ENCODE peak calls at places on chromosome 20, in seven cellular contexts. G is A549, Q is heart left ventricle, A is prostate gland, C is Peyer's patch, E is transverse colon, X is breast epithelium. I is an unnamed sample.

GRCh38 chr20:16005612-16006493 is 567.4 kb downstream of the KIF16B start:
- DNase-seq in G (no peak), X (no peak), A (no peak), C (no peak), E (no peak), Q (no peak), I (no peak)

GRCh38 chr20:2760381-2761305 is 39.8 kb downstream of the CPXM1 start:
- DNase-seq in X (no peak), A (no peak), E (no peak), G (no peak), Q (no peak), C (peak; percentile 39), I (no peak)

GRCh38 chr20:13158339-13158738 is 62.7 kb upstream of the ISM1 start:
- DNase-seq in X (no peak), Q (no peak), C (no peak), E (no peak), G (no peak), A (peak; percentile 27), I (no peak)

GRCh38 chr20:53914861-53915458 is 155.4 kb downstream of the BCAS1 start:
- DNase-seq in E (no peak), G (no peak), A (no peak), X (no peak), C (peak; percentile 39), Q (no peak), I (no peak)

GRCh38 chr20:7841291-7841966 is 98.8 kb downstream of the HAO1 start:
- DNase-seq in Q (no peak), G (peak; percentile 70), X (no peak), A (no peak), C (no peak), E (no peak), I (no peak)

GRCh38 chr20:3194617-3195280 is 9.7 kb downstream of the DDRGK1 start:
- DNase-seq in C (no peak), X (no peak), E (no peak), G (no peak), Q (no peak), A (no peak), I (no peak)

GRCh38 chr20:10065154-10065833 is 30.5 kb downstream of the ANKEF1 start:
- DNase-seq in E (no peak), X (no peak), G (no peak), A (no peak), Q (no peak), C (no peak), I (no peak)

GRCh38 chr20:2093883-2094282 is 7.7 kb upstream of the STK35 start:
- DNase-seq in G (no peak), C (no peak), A (no peak), E (no peak), X (no peak), Q (no peak), I (no peak)

GRCh38 chr20:37518606-37519507 is 2.2 kb upstream of the NNAT start:
- DNase-seq in Q (peak; percentile 36), E (peak; percentile 30), X (no peak), A (peak; percentile 74), G (no peak), C (no peak), I (no peak)

GRCh38 chr20:4169360-4170214 is 154.2 kb upstream of the RNF24 start:
- DNase-seq in X (no peak), A (no peak), Q (no peak), G (no peak), C (no peak), E (no peak), I (no peak)

GRCh38 chr20:59588236-59588855 is 16.0 kb upstream of the PHACTR3 start:
- DNase-seq in E (no peak), G (no peak), C (no peak), A (no peak), X (no peak), Q (no peak), I (peak; percentile 23)

GRCh38 chr20:46568570-46569129 is 18.2 kb upstream of the OCSTAMP start:
- DNase-seq in Q (peak; percentile 89), E (peak; percentile 69), C (peak; percentile 64), X (peak; percentile 74), G (no peak), A (peak; percentile 87), I (peak; percentile 94)

GRCh38 chr20:20083796-20084195 is 31.5 kb downstream of the CFAP61 start:
- DNase-seq in A (no peak), X (no peak), G (peak; percentile 39), E (no peak), C (no peak), Q (no peak), I (no peak)

GRCh38 chr20:46350986-46351267 is 42.6 kb upstream of the CDH22 start:
- DNase-seq in X (no peak), C (no peak), G (no peak), A (no peak), Q (no peak), E (no peak), I (no peak)

GRCh38 chr20:2385496-2385895 is 4.8 kb downstream of the TGM6 start:
- DNase-seq in G (no peak), C (no peak), E (no peak), X (no peak), Q (no peak), A (no peak), I (no peak)

GRCh38 chr20:57335392-57335791 is 5.8 kb downstream of the SPO11 start:
- DNase-seq in G (peak; percentile 27), Q (no peak), X (no peak), A (no peak), C (no peak), E (no peak), I (no peak)

GRCh38 chr20:46713957-46714834 is 4.7 kb downstream of the SLC2A10 start:
- DNase-seq in C (peak; percentile 52), E (peak; percentile 73), Q (no peak), A (peak; percentile 64), X (no peak), G (no peak), I (no peak)

GRCh38 chr20:15759546-15760216 is 813.6 kb downstream of the KIF16B start:
- DNase-seq in C (no peak), G (peak; percentile 4), X (no peak), E (no peak), A (no peak), Q (no peak), I (no peak)

GRCh38 chr20:3172933-3173581 is at the start of gene LZTS3:
- DNase-seq in X (peak; percentile 77), C (peak; percentile 87), A (peak; percentile 39), Q (peak; percentile 74), G (peak; percentile 62), E (peak; percentile 77), I (peak; percentile 88)

GRCh38 chr20:4026093-4026601 is 10.8 kb upstream of the RNF24 start:
- DNase-seq in X (no peak), A (peak; percentile 36), C (no peak), Q (peak; percentile 60), G (no peak), E (no peak), I (no peak)

GRCh38 chr20:48828734-48829460 is 1.1 kb upstream of the PREX1 start:
- DNase-seq in E (no peak), X (no peak), Q (no peak), A (no peak), C (peak; percentile 36), G (no peak), I (no peak)

GRCh38 chr20:59299961-59300340 is 460 bp upstream of the EDN3 start:
- DNase-seq in Q (no peak), X (peak; percentile 72), E (peak; percentile 86), A (peak; percentile 29), G (peak; percentile 55), C (peak; percentile 88), I (no peak)

DNA sequence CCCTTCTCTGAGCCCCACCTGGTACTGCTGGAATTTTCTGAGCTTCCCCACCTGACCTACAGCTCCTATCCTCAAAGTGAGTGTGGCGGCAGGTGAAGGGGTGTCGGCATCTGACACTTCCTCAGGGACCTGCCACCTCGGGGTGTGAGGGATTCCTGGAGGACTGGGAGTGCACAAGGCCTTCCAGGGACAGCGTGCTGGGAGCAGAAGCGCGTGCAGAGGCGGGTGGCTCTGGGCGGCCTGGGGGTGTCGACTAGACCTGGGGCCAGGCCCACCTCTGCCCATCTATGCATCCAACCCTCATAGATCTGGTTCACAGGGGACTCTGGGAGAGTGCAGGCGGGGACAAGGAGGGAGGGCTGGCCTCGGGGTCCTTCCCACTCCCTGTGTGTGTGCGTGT is 7.8 kb downstream of the DLGAP4 start:
- DNase-seq in G (no peak), X (no peak), Q (peak; percentile 2), C (no peak), E (no peak), A (no peak), I (no peak)
- TF ChIP-seq POLR2A in G (no peak), X (no peak), Q (no peak), C (no peak), E (no peak), A (no peak), I (no peak)

GRCh38 chr20:845226-845868 is 11.8 kb downstream of the FAM110A start:
- DNase-seq in G (no peak), C (no peak), Q (no peak), A (no peak), E (no peak), X (no peak), I (no peak)
- H3K4me1 ChIP-seq in G (peaks cover 5% of the 10 kb centered on the region), C (peaks cover 21% of the 10 kb centered on the region), Q (peaks cover 19% of the 10 kb centered on the region), A (peaks cover 17% of the 10 kb centered on the region), E (peaks cover 19% of the 10 kb centered on the region), X (peaks cover 7% of the 10 kb centered on the region), I (peaks cover 5% of the 10 kb centered on the region)

DNA sequence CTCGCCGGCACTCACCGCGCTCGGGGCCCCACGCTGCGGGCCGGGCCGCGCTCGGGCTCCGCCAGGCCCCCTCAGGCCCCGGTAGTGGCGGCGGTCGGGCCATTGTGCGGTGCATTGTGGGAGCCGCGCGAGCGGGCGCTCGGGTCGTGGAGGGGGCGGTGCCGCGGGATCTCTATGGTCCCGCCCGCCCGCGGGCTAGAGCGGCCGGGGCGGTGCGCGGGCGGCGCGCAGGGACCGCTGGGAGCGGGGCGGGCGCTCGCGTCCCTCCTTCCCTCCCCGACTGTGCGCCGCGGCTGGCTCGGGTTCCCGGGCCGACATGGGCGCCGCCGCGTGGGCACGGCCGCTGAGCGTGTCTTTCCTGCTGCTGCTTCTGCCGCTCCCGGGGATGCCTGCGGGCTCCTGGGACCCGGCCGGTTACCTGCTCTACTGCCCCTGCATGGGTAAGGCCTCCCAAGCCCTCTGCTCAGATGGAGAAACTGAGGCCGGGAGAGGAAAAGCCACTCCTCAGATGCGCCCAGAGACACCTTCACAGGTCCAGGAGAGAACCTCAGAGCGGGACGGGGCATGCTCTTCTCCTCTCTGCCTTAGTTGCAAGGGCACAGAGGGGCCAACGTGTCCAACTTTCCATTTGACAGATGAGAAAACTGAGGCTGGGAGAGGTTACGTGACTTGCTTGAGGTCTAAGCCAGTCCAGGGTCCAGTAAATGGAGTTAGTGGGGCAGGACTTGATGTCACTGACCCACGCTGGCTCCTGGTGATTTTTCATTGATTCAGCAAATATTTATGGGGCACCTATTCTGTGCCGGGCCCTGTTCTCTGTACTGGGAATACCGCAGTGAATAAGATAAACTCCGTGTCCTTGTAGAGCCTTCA is at the start of the genes PLAGL2 and POFUT1:
- DNase-seq in A (peak; percentile 88), C (peak; percentile 94), Q (peak; percentile 90), X (peak; percentile 83), E (peak; percentile 93), G (peak; percentile 85), I (peak; percentile 88)
- TF ChIP-seq POLR2A in A (peak; percentile 88), C (peak; percentile 83), Q (no peak), X (no peak), E (peak; percentile 72), G (peak; percentile 84), I (peak; percentile 30)

DNA sequence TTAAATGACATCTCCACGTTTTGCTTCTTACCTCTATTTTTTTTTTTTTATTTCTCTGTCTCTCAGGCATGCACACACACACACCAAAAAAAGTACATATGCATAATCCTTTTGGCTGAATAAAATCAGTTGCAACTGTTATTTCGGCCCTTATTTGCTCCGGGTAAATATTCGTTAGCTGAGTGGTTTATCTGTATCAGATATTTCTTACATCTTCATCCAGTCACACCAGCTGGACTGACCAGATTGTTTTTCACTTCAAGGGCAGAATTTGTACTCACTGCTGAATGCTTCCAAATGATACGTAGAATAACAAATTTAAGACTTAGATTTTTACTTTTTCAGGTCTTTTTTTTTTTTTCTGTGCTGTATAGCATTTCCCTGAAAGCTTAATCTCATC is 45.5 kb downstream of the PTPN1 start:
- DNase-seq in G (no peak), C (no peak), E (no peak), A (no peak), X (no peak), Q (no peak), I (no peak)
- H3K4me1 ChIP-seq in G (peaks cover 21% of the 10 kb centered on the region), C (no peaks in the 10 kb centered on the region), E (peaks cover 5% of the 10 kb centered on the region), A (no peaks in the 10 kb centered on the region), X (no peaks in the 10 kb centered on the region), Q (no peaks in the 10 kb centered on the region), I (peaks cover 8% of the 10 kb centered on the region)